ENCODE peak calls at places on chromosomes 1 and 21, in six cellular contexts. F is upper lobe of right lung, R is right lobe of liver, Z is breast epithelium, Y is heart left ventricle, O is body of pancreas. V is an unnamed sample.
A peak's percentile ranks its signal among the peaks of the same experiment; 100 is the strongest.

GRCh38 chr1:237054313-237054712 is 12.3 kb downstream of the RYR2 start:
- DNase-seq in Z (no peak), F (no peak), O (no peak), R (no peak), Y (no peak), V (no peak)

GRCh38 chr21:14384453-14384852 is 1.5 kb upstream of the HSPA13 start:
- DNase-seq in O (no peak), Y (no peak), R (no peak), Z (no peak), F (no peak), V (no peak)

GRCh38 chr1:86155807-86156561 is 588 bp downstream of the COL24A1 start:
- DNase-seq in Z (no peak), O (peak; percentile 7), F (peak; percentile 67), Y (peak; percentile 59), R (peak; percentile 45), V (peak; percentile 75)

GRCh38 chr1:155003227-155003765 is 694 bp downstream of the ZBTB7B start:
- DNase-seq in F (no peak), Z (no peak), R (peak; percentile 57), Y (no peak), O (peak; percentile 51), V (peak; percentile 88)

GRCh38 chr1:205668951-205669340 is 11.4 kb downstream of the SLC45A3 start:
- DNase-seq in Z (no peak), R (peak; percentile 66), O (no peak), F (no peak), Y (no peak), V (no peak)

GRCh38 chr1:13823126-13823880 is 123.3 kb downstream of the PRDM2 start:
- DNase-seq in R (peak; percentile 19), Z (peak; percentile 15), F (peak; percentile 54), O (no peak), Y (no peak), V (no peak)

GRCh38 chr1:94986783-94987182 is 59.9 kb upstream of the CNN3 start:
- DNase-seq in Y (no peak), O (no peak), Z (no peak), R (no peak), F (no peak), V (no peak)

GRCh38 chr1:18716785-18717678 is 86.4 kb downstream of the PAX7 start:
- DNase-seq in Z (no peak), F (no peak), Y (no peak), R (no peak), O (no peak), V (no peak)

GRCh38 chr1:110390096-110390495 is 730 bp downstream of the SLC16A4 start:
- DNase-seq in O (no peak), F (no peak), R (no peak), Z (peak; percentile 68), Y (no peak), V (no peak)

GRCh38 chr1:218164111-218164929 is 120.8 kb upstream of the RRP15 start:
- DNase-seq in O (peak; percentile 21), Y (peak; percentile 60), R (no peak), Z (no peak), F (peak; percentile 64), V (peak; percentile 72)

GRCh38 chr1:14926214-14926613 is 227.3 kb upstream of the TMEM51 start:
- DNase-seq in R (no peak), Y (no peak), O (no peak), F (no peak), Z (no peak), V (no peak)

GRCh38 chr21:44985441-44986401 is 45.9 kb downstream of the SLX9 start:
- DNase-seq in R (no peak), F (peak; percentile 64), O (peak; percentile 2), Y (peak; percentile 49), Z (no peak), V (peak; percentile 69)

GRCh38 chr21:36190736-36191135 is 34.1 kb downstream of the DOP1B start:
- DNase-seq in F (no peak), Z (no peak), O (no peak), Y (no peak), R (no peak), V (no peak)

GRCh38 chr1:4931486-4931885 is 277.1 kb downstream of the AJAP1 start:
- DNase-seq in Y (no peak), Z (peak; percentile 35), R (no peak), O (no peak), F (no peak), V (no peak)

GRCh38 chr21:32371913-32372314 is 20.9 kb downstream of the URB1 start:
- DNase-seq in O (no peak), F (no peak), Z (peak; percentile 50), Y (no peak), R (peak; percentile 12), V (peak; percentile 62)

GRCh38 chr1:61953076-61953789 is 211.0 kb downstream of the PATJ start:
- DNase-seq in R (no peak), O (no peak), Z (no peak), F (no peak), Y (no peak), V (no peak)

GRCh38 chr1:90434460-90434859 is 282.6 kb downstream of the BARHL2 start:
- DNase-seq in F (no peak), R (no peak), O (no peak), Z (no peak), Y (no peak), V (no peak)

GRCh38 chr1:5928714-5929400 is 63.4 kb downstream of the NPHP4 start:
- DNase-seq in O (no peak), F (no peak), Y (no peak), Z (no peak), R (no peak), V (no peak)

GRCh38 chr1:238624786-238625185 is 734.1 kb upstream of the ZP4 start:
- DNase-seq in Y (no peak), O (no peak), R (no peak), F (no peak), Z (no peak), V (no peak)

GRCh38 chr1:158013840-158014520 is 20.5 kb downstream of the KIRREL1 start:
- DNase-seq in R (no peak), F (no peak), O (no peak), Y (no peak), Z (no peak), V (no peak)

GRCh38 chr1:7538849-7539771 is 232.0 kb upstream of the VAMP3 start:
- DNase-seq in F (no peak), R (no peak), Z (no peak), Y (peak; percentile 62), O (no peak), V (peak; percentile 51)

GRCh38 chr1:226304291-226304955 is 4.5 kb downstream of the LIN9 start:
- DNase-seq in R (no peak), Y (no peak), F (no peak), Z (no peak), O (no peak), V (no peak)
- H3K4me1 ChIP-seq in R (no peaks in the 10 kb centered on the region), Y (peaks cover 14% of the 10 kb centered on the region), F (peaks cover 6% of the 10 kb centered on the region), Z (no peaks in the 10 kb centered on the region), O (peaks cover 10% of the 10 kb centered on the region), V (no peaks in the 10 kb centered on the region)

GRCh38 chr21:39484711-39485264 is 33.0 kb downstream of the SH3BGR start:
- DNase-seq in R (no peak), Y (no peak), F (no peak), Z (no peak), O (no peak), V (no peak)
- TF ChIP-seq CTCF in R (no peak), Y (no peak), F (no peak), Z (no peak), O (no peak), V (no peak)

DNA sequence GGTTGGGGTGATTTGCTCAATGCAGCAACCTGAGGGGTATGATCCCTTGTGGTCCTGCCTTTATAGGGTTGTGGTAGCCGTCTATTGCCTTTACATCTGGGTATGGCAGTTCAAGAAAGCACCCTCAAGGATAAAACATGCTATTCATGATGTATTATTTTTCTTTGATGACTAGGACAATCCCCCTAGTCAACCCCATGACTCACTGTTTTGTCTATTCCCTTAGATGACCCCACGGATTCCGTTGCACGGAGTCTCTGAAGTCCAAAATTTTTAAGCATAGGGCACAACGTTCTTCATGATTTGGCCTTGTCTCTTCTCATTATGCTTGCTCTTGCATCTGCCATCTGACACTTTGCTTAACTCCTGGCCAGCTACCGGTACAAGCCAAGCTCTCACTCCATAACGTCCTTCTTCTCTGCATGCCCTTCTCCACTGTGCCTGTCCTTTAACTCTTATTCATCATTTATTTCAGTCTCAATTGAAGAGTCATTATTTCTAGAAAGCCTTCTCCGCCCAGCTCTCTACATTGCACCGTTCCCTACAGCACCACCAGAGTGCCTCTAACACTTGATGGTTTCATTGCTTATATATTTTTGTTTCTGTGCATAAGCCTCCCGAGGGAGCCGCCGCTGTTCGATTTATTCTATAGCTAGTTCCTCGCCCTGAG is 838 bp upstream of the DISP1 start:
- DNase-seq in F (no peak), O (no peak), Z (no peak), Y (no peak), R (no peak), V (no peak)
- H3K4me3 ChIP-seq in F (peak overlapping the region; percentile 72), O (no peak overlapping the region), Z (peak overlapping the region; percentile 89), Y (peak overlapping the region; percentile 89), R (peak overlapping the region; percentile 69), V (no peak overlapping the region)

GRCh38 chr1:111878096-111878495 is 111.4 kb downstream of the KCND3 start:
- DNase-seq in Y (no peak), Z (no peak), R (no peak), O (no peak), F (no peak), V (no peak)
- H3K4me1 ChIP-seq in Y (peaks cover 45% of the 10 kb centered on the region), Z (no peaks in the 10 kb centered on the region), R (peaks cover 3% of the 10 kb centered on the region), O (peaks cover 11% of the 10 kb centered on the region), F (no peaks in the 10 kb centered on the region), V (peaks cover 34% of the 10 kb centered on the region)

GRCh38 chr21:38139380-38140168 is 117.2 kb upstream of the KCNJ15 start:
- DNase-seq in R (no peak), F (no peak), Y (no peak), Z (peak; percentile 27), O (no peak), V (no peak)
- TF ChIP-seq CTCF in R (no peak), F (no peak), Y (no peak), Z (no peak), O (no peak), V (no peak)

DNA sequence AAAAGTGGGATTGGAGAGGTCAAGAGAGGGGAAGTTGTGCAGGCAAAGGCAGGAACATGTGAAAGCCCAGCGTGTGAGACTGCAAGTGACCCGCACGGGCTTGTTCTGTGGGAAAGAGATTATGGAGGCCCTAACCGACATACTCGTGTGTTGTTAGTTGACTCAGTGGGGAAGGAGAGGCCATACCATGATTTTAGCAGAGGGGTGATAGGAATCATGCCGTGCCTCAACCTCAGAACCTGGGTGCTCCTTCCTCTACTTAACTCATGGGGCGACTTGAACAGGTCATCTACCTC is 19.3 kb downstream of the PGLYRP3 start:
- DNase-seq in Z (no peak), Y (no peak), F (no peak), R (no peak), O (no peak), V (no peak)
- H3K4me3 ChIP-seq in Z (no peak overlapping the region), Y (no peak overlapping the region), F (no peak overlapping the region), R (no peak overlapping the region), O (no peak overlapping the region), V (no peak overlapping the region)

V was measured in spleen.